ENCODE peak calls at places on chromosomes 13 and 19, in six cellular contexts. B is BJ; O is H9; C is CD8-positive, alpha-beta T cell; P is RWPE1; R is astrocyte. D is an unnamed sample.

GRCh38 chr13:32471187-32471922 is 43.4 kb upstream of the N4BP2L1 start:
- DNase-seq in B (no peak), O (no peak), C (no peak), P (no peak), R (peak; percentile 60), D (no peak)

GRCh38 chr19:34253711-34254551 is 423 bp upstream of the GARRE1 start:
- DNase-seq in B (no peak), O (peak; percentile 91), C (no peak), P (peak; percentile 79), R (no peak), D (peak; percentile 98)

GRCh38 chr13:98450495-98451167 is 126.3 kb downstream of the STK24 start:
- DNase-seq in B (no peak), O (no peak), C (no peak), P (no peak), R (peak; percentile 12), D (no peak)

GRCh38 chr19:19745496-19746285 is 12.8 kb upstream of the ZNF14 start:
- DNase-seq in B (no peak), O (no peak), C (no peak), P (no peak), R (no peak), D (no peak)

GRCh38 chr19:40407714-40408600 is 5.2 kb downstream of the PRX start:
- DNase-seq in B (no peak), O (peak; percentile 30), C (no peak), P (no peak), R (no peak), D (no peak)

GRCh38 chr13:60617863-60618733 is 221.1 kb downstream of the TDRD3 start:
- DNase-seq in B (no peak), O (peak; percentile 69), C (no peak), P (peak; percentile 2), R (peak; percentile 22), D (no peak)

GRCh38 chr19:50224986-50225747 is 21.7 kb downstream of the MYH14 start:
- DNase-seq in B (no peak), O (no peak), C (no peak), P (no peak), R (no peak), D (no peak)

GRCh38 chr19:15419413-15420025 is 731 bp upstream of the AKAP8L start:
- DNase-seq in B (no peak), O (no peak), C (no peak), P (no peak), R (no peak), D (no peak)

GRCh38 chr19:21498651-21499050 is 6.8 kb upstream of the ZNF429 start:
- DNase-seq in B (no peak), O (no peak), C (no peak), P (no peak), R (peak; percentile 8), D (no peak)

GRCh38 chr13:26323764-26324163 is 69.8 kb downstream of the CDK8 start:
- DNase-seq in B (no peak), O (no peak), C (no peak), P (no peak), R (no peak), D (no peak)

GRCh38 chr13:51905787-51906186 is 44.0 kb downstream of the CCDC70 start:
- DNase-seq in B (no peak), O (peak; percentile 22), C (no peak), P (peak; percentile 21), R (no peak), D (no peak)

GRCh38 chr19:35123573-35123972 is 8.0 kb downstream of the FXYD3 start:
- DNase-seq in B (no peak), O (no peak), C (no peak), P (no peak), R (no peak), D (no peak)

GRCh38 chr19:3499738-3500428 is 591 bp downstream of the DOHH start:
- DNase-seq in B (no peak), O (no peak), C (no peak), P (no peak), R (no peak), D (no peak)

GRCh38 chr19:29516821-29517395 is 8.9 kb upstream of the VSTM2B start:
- DNase-seq in B (no peak), O (no peak), C (no peak), P (no peak), R (no peak), D (peak; percentile 58)

DNA sequence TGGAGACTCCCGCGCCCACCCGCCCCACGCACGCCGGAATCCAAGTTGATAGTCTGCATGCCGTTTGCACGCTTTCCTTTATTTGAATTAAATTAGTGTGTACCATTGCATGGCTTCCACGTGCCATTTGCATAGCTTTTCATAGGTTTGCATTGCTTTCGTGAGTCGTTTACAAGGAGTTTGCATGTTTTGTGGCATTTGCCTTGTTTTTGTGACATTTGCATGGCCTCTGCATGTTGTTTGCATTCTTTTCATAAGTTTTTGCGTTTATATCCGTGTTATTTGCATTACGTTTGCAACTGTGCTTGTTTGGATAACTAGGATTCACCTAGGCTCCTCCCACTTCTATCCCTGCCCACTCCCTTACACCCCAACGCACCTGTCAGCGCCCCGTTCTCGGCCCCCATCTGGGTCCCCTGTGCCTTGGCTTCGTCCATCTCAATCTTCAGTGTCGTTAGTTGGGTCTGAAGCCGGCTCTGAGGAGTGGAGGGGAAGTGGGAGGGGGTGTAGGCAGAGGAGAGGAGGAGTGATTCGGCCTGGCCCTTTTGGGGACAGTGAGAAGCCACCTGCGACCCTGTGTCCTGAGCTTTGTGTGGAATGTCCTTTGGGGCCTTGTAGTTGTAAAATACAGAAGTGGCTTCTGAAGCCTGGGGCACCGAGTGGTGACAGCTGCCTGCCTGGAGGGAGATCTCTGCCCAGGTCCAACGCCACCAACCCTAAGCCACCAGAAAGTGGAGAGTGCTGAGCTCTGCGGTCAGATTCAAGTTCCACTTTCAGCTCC is 2.4 kb downstream of the CCDC194 start:
- DNase-seq in B (no peak), O (peak; percentile 38), C (no peak), P (no peak), R (no peak), D (no peak)
- TF ChIP-seq CTCF in B (no peak), O (peak; percentile 17), C (no peak), P (peak; percentile 65), R (no peak), D (no peak)

GRCh38 chr13:87287721-87288120 is 383.4 kb upstream of the SLITRK5 start:
- DNase-seq in B (no peak), O (no peak), C (no peak), P (no peak), R (no peak), D (no peak)
- TF ChIP-seq CTCF in B (no peak), O (no peak), C (no peak), P (no peak), R (no peak), D (no peak)

DNA sequence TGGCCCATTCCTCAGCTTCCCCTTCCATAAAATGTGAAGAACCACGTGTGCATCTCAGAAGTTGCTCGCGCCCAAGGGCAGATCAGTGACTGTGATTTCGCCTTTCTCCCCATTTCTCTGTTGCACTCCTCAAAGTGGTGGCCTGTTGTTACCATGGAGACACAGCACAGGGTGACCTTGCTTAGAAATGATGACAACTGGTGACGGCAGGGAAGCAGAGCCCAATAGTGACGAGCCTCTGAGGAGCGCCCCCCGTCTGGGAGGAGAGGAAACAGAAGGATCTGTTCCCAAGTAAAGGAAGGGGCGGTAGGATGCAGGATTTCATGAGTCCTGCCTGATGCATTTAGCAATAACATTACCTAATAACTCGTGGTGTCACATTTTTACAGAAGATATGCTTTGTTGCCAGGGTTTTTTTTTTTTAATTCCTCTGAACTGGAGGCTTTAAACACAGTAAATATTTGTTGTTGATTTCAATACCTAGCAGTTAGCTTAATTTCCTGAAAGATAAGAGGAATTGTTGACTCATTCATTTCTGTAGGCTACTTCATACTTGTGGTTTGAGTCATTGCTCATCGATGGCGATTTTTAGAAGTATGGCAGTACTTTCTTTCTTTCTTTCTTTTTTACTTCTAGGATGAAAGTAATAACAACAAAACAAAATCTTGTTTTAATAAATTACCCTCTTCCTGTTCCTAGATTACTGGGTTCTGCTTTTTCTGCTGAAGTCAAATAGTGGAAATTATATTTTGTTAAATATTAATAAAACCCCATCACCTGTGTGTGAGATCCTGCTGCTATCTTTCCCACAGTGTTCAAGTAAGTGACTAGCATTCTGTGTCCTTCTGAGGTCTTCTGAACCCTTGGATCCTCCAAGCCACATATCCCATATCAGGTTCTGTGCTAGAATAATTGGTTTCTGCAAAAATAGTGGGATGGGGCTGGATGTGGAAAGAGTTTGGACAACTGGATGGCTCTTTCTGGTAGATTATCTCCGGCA is 36.0 kb downstream of the MBNL2 start:
- DNase-seq in B (peak; percentile 68), O (peak; percentile 84), C (no peak), P (peak; percentile 81), R (peak; percentile 96), D (no peak)
- TF ChIP-seq CTCF in B (peak; percentile 34), O (peak; percentile 30), C (no peak), P (no peak), R (peak; percentile 9), D (no peak)

GRCh38 chr13:38868399-38868798 is 122.2 kb downstream of the STOML3 start:
- DNase-seq in B (no peak), O (no peak), C (no peak), P (no peak), R (no peak), D (no peak)

GRCh38 chr13:38871275-38871674 is 119.4 kb downstream of the STOML3 start:
- DNase-seq in B (no peak), O (no peak), C (no peak), P (no peak), R (no peak), D (no peak)

GRCh38 chr13:38875186-38875875 is 115.3 kb downstream of the STOML3 start:
- DNase-seq in B (no peak), O (no peak), C (no peak), P (no peak), R (no peak), D (no peak)

GRCh38 chr13:38868870-38869269 is 121.8 kb downstream of the STOML3 start:
- DNase-seq in B (no peak), O (no peak), C (no peak), P (no peak), R (no peak), D (no peak)

DNA sequence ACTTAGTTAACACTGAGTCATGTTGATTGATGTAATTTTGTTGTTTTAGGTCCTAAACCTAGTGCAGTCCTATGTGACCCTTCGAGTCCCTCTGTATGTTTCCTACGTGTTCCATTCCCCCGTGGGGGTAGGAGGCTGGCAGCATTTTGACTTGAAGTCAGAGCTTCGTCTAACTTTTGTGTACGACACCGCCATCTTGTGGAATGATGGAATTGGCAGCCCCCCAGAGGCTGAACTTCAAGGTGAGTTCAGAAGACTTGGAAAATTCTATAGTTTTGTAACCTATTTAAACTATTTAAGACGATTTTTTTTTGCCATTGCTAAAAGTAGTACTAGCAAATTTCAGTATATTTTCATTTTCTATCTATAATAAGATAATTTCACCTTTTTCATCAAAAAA is 117.9 kb downstream of the STOML3 start:
- DNase-seq in B (no peak), O (peak; percentile 67), C (no peak), P (no peak), R (peak; percentile 25), D (no peak)
- TF ChIP-seq CTCF in B (peak; percentile 44), O (peak; percentile 89), C (peak; percentile 38), P (peak; percentile 44), R (peak; percentile 57), D (no peak)

GRCh38 chr13:28273919-28274318 is 135.6 kb downstream of the PAN3 start:
- DNase-seq in B (no peak), O (no peak), C (no peak), P (no peak), R (no peak), D (no peak)
- TF ChIP-seq CTCF in B (peak; percentile 7), O (peak; percentile 49), C (no peak), P (no peak), R (no peak), D (no peak)

D was measured in spleen.